ENCODE peak calls at places on chromosomes 6 and 20, in six cellular contexts. One of them, this sample, is unnamed.

GRCh38 chr6:15148356-15149058 is 97.4 kb upstream of the JARID2 start:
- DNase-seq in upper lobe of right lung: no peak
- DNase-seq in CD4-positive, alpha-beta T cell: no peak
- DNase-seq in EL: peak; percentile 70
- DNase-seq in activated CD8-positive, alpha-beta memory T cell treated with anti-CD3 and anti-CD28 coated beads, Interleukin-2, amount 50 U/mL, for 4 hours: no peak
- DNase-seq in effector CD4-positive, alpha-beta T cell: no peak
- DNase-seq in this sample: no peak

GRCh38 chr6:125749112-125749863 is at the start of gene HEY2:
- DNase-seq in upper lobe of right lung: peak; percentile 97
- DNase-seq in CD4-positive, alpha-beta T cell: peak; percentile 70
- DNase-seq in EL: peak; percentile 89
- DNase-seq in activated CD8-positive, alpha-beta memory T cell treated with anti-CD3 and anti-CD28 coated beads, Interleukin-2, amount 50 U/mL, for 4 hours: peak; percentile 85
- DNase-seq in effector CD4-positive, alpha-beta T cell: peak; percentile 65
- DNase-seq in this sample: peak; percentile 97

GRCh38 chr20:31862157-31862470 is 8.2 kb downstream of the DUSP15 start:
- DNase-seq in upper lobe of right lung: no peak
- DNase-seq in CD4-positive, alpha-beta T cell: no peak
- DNase-seq in EL: no peak
- DNase-seq in activated CD8-positive, alpha-beta memory T cell treated with anti-CD3 and anti-CD28 coated beads, Interleukin-2, amount 50 U/mL, for 4 hours: no peak
- DNase-seq in effector CD4-positive, alpha-beta T cell: no peak
- DNase-seq in this sample: no peak

GRCh38 chr20:34636648-34637047 is 40.2 kb downstream of the PIGU start:
- DNase-seq in upper lobe of right lung: no peak
- DNase-seq in CD4-positive, alpha-beta T cell: no peak
- DNase-seq in EL: no peak
- DNase-seq in activated CD8-positive, alpha-beta memory T cell treated with anti-CD3 and anti-CD28 coated beads, Interleukin-2, amount 50 U/mL, for 4 hours: no peak
- DNase-seq in effector CD4-positive, alpha-beta T cell: no peak
- DNase-seq in this sample: no peak

GRCh38 chr6:21914121-21914973 is 320.8 kb downstream of the SOX4 start:
- DNase-seq in upper lobe of right lung: peak; percentile 79
- DNase-seq in CD4-positive, alpha-beta T cell: peak; percentile 16
- DNase-seq in EL: peak; percentile 15
- DNase-seq in activated CD8-positive, alpha-beta memory T cell treated with anti-CD3 and anti-CD28 coated beads, Interleukin-2, amount 50 U/mL, for 4 hours: peak; percentile 17
- DNase-seq in effector CD4-positive, alpha-beta T cell: no peak
- DNase-seq in this sample: no peak

GRCh38 chr6:54335871-54336270 is 27.6 kb downstream of the TINAG start:
- DNase-seq in upper lobe of right lung: no peak
- DNase-seq in CD4-positive, alpha-beta T cell: no peak
- DNase-seq in EL: peak; percentile 97
- DNase-seq in activated CD8-positive, alpha-beta memory T cell treated with anti-CD3 and anti-CD28 coated beads, Interleukin-2, amount 50 U/mL, for 4 hours: no peak
- DNase-seq in effector CD4-positive, alpha-beta T cell: no peak
- DNase-seq in this sample: no peak

GRCh38 chr6:42088101-42088591 is 37.8 kb downstream of the TAF8 start:
- DNase-seq in upper lobe of right lung: no peak
- DNase-seq in CD4-positive, alpha-beta T cell: no peak
- DNase-seq in EL: peak; percentile 84
- DNase-seq in activated CD8-positive, alpha-beta memory T cell treated with anti-CD3 and anti-CD28 coated beads, Interleukin-2, amount 50 U/mL, for 4 hours: no peak
- DNase-seq in effector CD4-positive, alpha-beta T cell: no peak
- DNase-seq in this sample: no peak

GRCh38 chr6:138666636-138667035 is 106.9 kb upstream of the CCDC28A start:
- DNase-seq in upper lobe of right lung: no peak
- DNase-seq in CD4-positive, alpha-beta T cell: no peak
- DNase-seq in EL: no peak
- DNase-seq in activated CD8-positive, alpha-beta memory T cell treated with anti-CD3 and anti-CD28 coated beads, Interleukin-2, amount 50 U/mL, for 4 hours: no peak
- DNase-seq in effector CD4-positive, alpha-beta T cell: no peak
- DNase-seq in this sample: no peak

GRCh38 chr6:166591026-166591425 is 4.5 kb upstream of the RAMACL start:
- DNase-seq in upper lobe of right lung: no peak
- DNase-seq in CD4-positive, alpha-beta T cell: no peak
- DNase-seq in EL: no peak
- DNase-seq in activated CD8-positive, alpha-beta memory T cell treated with anti-CD3 and anti-CD28 coated beads, Interleukin-2, amount 50 U/mL, for 4 hours: no peak
- DNase-seq in effector CD4-positive, alpha-beta T cell: no peak
- DNase-seq in this sample: no peak

GRCh38 chr6:104531591-104531990 is 328.1 kb downstream of the HACE1 start:
- DNase-seq in upper lobe of right lung: no peak
- DNase-seq in CD4-positive, alpha-beta T cell: no peak
- DNase-seq in EL: no peak
- DNase-seq in activated CD8-positive, alpha-beta memory T cell treated with anti-CD3 and anti-CD28 coated beads, Interleukin-2, amount 50 U/mL, for 4 hours: no peak
- DNase-seq in effector CD4-positive, alpha-beta T cell: no peak
- DNase-seq in this sample: no peak

GRCh38 chr6:43846556-43846955 is 76.5 kb downstream of the VEGFA start:
- DNase-seq in upper lobe of right lung: no peak
- DNase-seq in CD4-positive, alpha-beta T cell: no peak
- DNase-seq in EL: peak; percentile 52
- DNase-seq in activated CD8-positive, alpha-beta memory T cell treated with anti-CD3 and anti-CD28 coated beads, Interleukin-2, amount 50 U/mL, for 4 hours: no peak
- DNase-seq in effector CD4-positive, alpha-beta T cell: no peak
- DNase-seq in this sample: no peak

GRCh38 chr6:53023323-53023722 is 28.2 kb upstream of the GSTA4 start:
- DNase-seq in upper lobe of right lung: no peak
- DNase-seq in CD4-positive, alpha-beta T cell: no peak
- DNase-seq in EL: no peak
- DNase-seq in activated CD8-positive, alpha-beta memory T cell treated with anti-CD3 and anti-CD28 coated beads, Interleukin-2, amount 50 U/mL, for 4 hours: no peak
- DNase-seq in effector CD4-positive, alpha-beta T cell: no peak
- DNase-seq in this sample: no peak

GRCh38 chr20:23684261-23684660 is 4.6 kb downstream of the CST4 start:
- DNase-seq in upper lobe of right lung: no peak
- DNase-seq in CD4-positive, alpha-beta T cell: no peak
- DNase-seq in EL: no peak
- DNase-seq in activated CD8-positive, alpha-beta memory T cell treated with anti-CD3 and anti-CD28 coated beads, Interleukin-2, amount 50 U/mL, for 4 hours: no peak
- DNase-seq in effector CD4-positive, alpha-beta T cell: no peak
- DNase-seq in this sample: no peak

GRCh38 chr6:15817100-15817499 is 154.3 kb upstream of the DTNBP1 start:
- DNase-seq in upper lobe of right lung: no peak
- DNase-seq in CD4-positive, alpha-beta T cell: no peak
- DNase-seq in EL: no peak
- DNase-seq in activated CD8-positive, alpha-beta memory T cell treated with anti-CD3 and anti-CD28 coated beads, Interleukin-2, amount 50 U/mL, for 4 hours: no peak
- DNase-seq in effector CD4-positive, alpha-beta T cell: no peak
- DNase-seq in this sample: no peak

GRCh38 chr6:4907602-4908001 is 96.2 kb downstream of the RPP40 start:
- DNase-seq in upper lobe of right lung: no peak
- DNase-seq in CD4-positive, alpha-beta T cell: no peak
- DNase-seq in EL: no peak
- DNase-seq in activated CD8-positive, alpha-beta memory T cell treated with anti-CD3 and anti-CD28 coated beads, Interleukin-2, amount 50 U/mL, for 4 hours: no peak
- DNase-seq in effector CD4-positive, alpha-beta T cell: no peak
- DNase-seq in this sample: no peak

GRCh38 chr6:139882234-139882633 is 507.8 kb upstream of the CITED2 start:
- DNase-seq in upper lobe of right lung: no peak
- DNase-seq in CD4-positive, alpha-beta T cell: no peak
- DNase-seq in EL: peak; percentile 37
- DNase-seq in activated CD8-positive, alpha-beta memory T cell treated with anti-CD3 and anti-CD28 coated beads, Interleukin-2, amount 50 U/mL, for 4 hours: no peak
- DNase-seq in effector CD4-positive, alpha-beta T cell: no peak
- DNase-seq in this sample: no peak

GRCh38 chr6:158038291-158039177 is 56.9 kb downstream of the SYNJ2 start:
- DNase-seq in upper lobe of right lung: peak; percentile 54
- DNase-seq in CD4-positive, alpha-beta T cell: no peak
- DNase-seq in EL: no peak
- DNase-seq in activated CD8-positive, alpha-beta memory T cell treated with anti-CD3 and anti-CD28 coated beads, Interleukin-2, amount 50 U/mL, for 4 hours: no peak
- DNase-seq in effector CD4-positive, alpha-beta T cell: no peak
- DNase-seq in this sample: peak; percentile 85

GRCh38 chr20:19765266-19765665 is 7.2 kb downstream of the RIN2 start:
- DNase-seq in upper lobe of right lung: no peak
- DNase-seq in CD4-positive, alpha-beta T cell: no peak
- DNase-seq in EL: no peak
- DNase-seq in activated CD8-positive, alpha-beta memory T cell treated with anti-CD3 and anti-CD28 coated beads, Interleukin-2, amount 50 U/mL, for 4 hours: no peak
- DNase-seq in effector CD4-positive, alpha-beta T cell: no peak
- DNase-seq in this sample: no peak

GRCh38 chr6:3748208-3748701 is 3.3 kb downstream of the PXDC1 start:
- DNase-seq in upper lobe of right lung: no peak
- DNase-seq in CD4-positive, alpha-beta T cell: no peak
- DNase-seq in EL: peak; percentile 88
- DNase-seq in activated CD8-positive, alpha-beta memory T cell treated with anti-CD3 and anti-CD28 coated beads, Interleukin-2, amount 50 U/mL, for 4 hours: no peak
- DNase-seq in effector CD4-positive, alpha-beta T cell: no peak
- DNase-seq in this sample: no peak

GRCh38 chr6:149210376-149210775 is 107.1 kb upstream of the TAB2 start:
- DNase-seq in upper lobe of right lung: no peak
- DNase-seq in CD4-positive, alpha-beta T cell: no peak
- DNase-seq in EL: peak; percentile 51
- DNase-seq in activated CD8-positive, alpha-beta memory T cell treated with anti-CD3 and anti-CD28 coated beads, Interleukin-2, amount 50 U/mL, for 4 hours: no peak
- DNase-seq in effector CD4-positive, alpha-beta T cell: peak; percentile 11
- DNase-seq in this sample: no peak

GRCh38 chr20:22525821-22526220 is 58.6 kb downstream of the FOXA2 start:
- DNase-seq in upper lobe of right lung: no peak
- DNase-seq in CD4-positive, alpha-beta T cell: no peak
- DNase-seq in EL: no peak
- DNase-seq in activated CD8-positive, alpha-beta memory T cell treated with anti-CD3 and anti-CD28 coated beads, Interleukin-2, amount 50 U/mL, for 4 hours: no peak
- DNase-seq in effector CD4-positive, alpha-beta T cell: no peak
- DNase-seq in this sample: no peak

GRCh38 chr6:87199787-87200186 is 44.4 kb downstream of the ZNF292 start:
- DNase-seq in upper lobe of right lung: no peak
- DNase-seq in CD4-positive, alpha-beta T cell: no peak
- DNase-seq in EL: no peak
- DNase-seq in activated CD8-positive, alpha-beta memory T cell treated with anti-CD3 and anti-CD28 coated beads, Interleukin-2, amount 50 U/mL, for 4 hours: no peak
- DNase-seq in effector CD4-positive, alpha-beta T cell: no peak
- DNase-seq in this sample: no peak

GRCh38 chr6:1872649-1873131 is 263.0 kb downstream of the FOXC1 start:
- DNase-seq in upper lobe of right lung: no peak
- DNase-seq in CD4-positive, alpha-beta T cell: no peak
- DNase-seq in EL: peak; percentile 66
- DNase-seq in activated CD8-positive, alpha-beta memory T cell treated with anti-CD3 and anti-CD28 coated beads, Interleukin-2, amount 50 U/mL, for 4 hours: no peak
- DNase-seq in effector CD4-positive, alpha-beta T cell: no peak
- DNase-seq in this sample: no peak

GRCh38 chr20:52974155-52974554 is 2.0 kb downstream of the TSHZ2 start:
- DNase-seq in upper lobe of right lung: no peak
- DNase-seq in CD4-positive, alpha-beta T cell: peak; percentile 23
- DNase-seq in EL: no peak
- DNase-seq in activated CD8-positive, alpha-beta memory T cell treated with anti-CD3 and anti-CD28 coated beads, Interleukin-2, amount 50 U/mL, for 4 hours: no peak
- DNase-seq in effector CD4-positive, alpha-beta T cell: peak; percentile 36
- DNase-seq in this sample: no peak

GRCh38 chr6:111069722-111070406 is 17.4 kb upstream of the SLC16A10 start:
- DNase-seq in upper lobe of right lung: no peak
- DNase-seq in CD4-positive, alpha-beta T cell: no peak
- DNase-seq in EL: no peak
- DNase-seq in activated CD8-positive, alpha-beta memory T cell treated with anti-CD3 and anti-CD28 coated beads, Interleukin-2, amount 50 U/mL, for 4 hours: no peak
- DNase-seq in effector CD4-positive, alpha-beta T cell: no peak
- DNase-seq in this sample: no peak

This sample was measured in mesenteric fat pad.